ENCODE peak calls at places on chromosomes 12 and 14, in four cellular contexts. F, J, E and H are unnamed samples.

GRCh38 chr14:74841230-74842207 is 34.4 kb downstream of the PROX2 start:
- DNase-seq in F (no peak), J (no peak), E (no peak), H (no peak)

GRCh38 chr12:26090853-26091510 is 33.9 kb downstream of the BHLHE41 start:
- DNase-seq in F (no peak), J (no peak), E (no peak), H (peak; percentile 65)

GRCh38 chr14:100472491-100472890 is 114.7 kb downstream of the BEGAIN start:
- DNase-seq in F (no peak), J (no peak), E (no peak), H (no peak)

GRCh38 chr14:72554994-72555608 is 338.8 kb downstream of the DPF3 start:
- DNase-seq in F (peak; percentile 54), J (no peak), E (no peak), H (no peak)

GRCh38 chr12:6364037-6364360 is 11.4 kb downstream of the SCNN1A start:
- DNase-seq in F (no peak), J (no peak), E (no peak), H (no peak)

GRCh38 chr12:27973487-27973890 is 956 bp upstream of the PTHLH start:
- DNase-seq in F (no peak), J (no peak), E (no peak), H (peak; percentile 90)

GRCh38 chr12:43115441-43116160 is 436.4 kb downstream of the ADAMTS20 start:
- DNase-seq in F (no peak), J (no peak), E (no peak), H (peak; percentile 60)

GRCh38 chr12:43653917-43654316 is 101.9 kb upstream of the ADAMTS20 start:
- DNase-seq in F (no peak), J (no peak), E (no peak), H (no peak)

GRCh38 chr14:21059842-21060589 is 2.4 kb downstream of the RNASE8 start:
- DNase-seq in F (no peak), J (no peak), E (no peak), H (peak; percentile 45)

GRCh38 chr14:87640553-87640952 is 352.4 kb downstream of the GALC start:
- DNase-seq in F (no peak), J (no peak), E (no peak), H (no peak)

GRCh38 chr12:22518067-22518719 is 26.1 kb downstream of the C2CD5 start:
- DNase-seq in F (no peak), J (no peak), E (no peak), H (peak; percentile 90)

GRCh38 chr12:114166360-114166759 is 200.2 kb upstream of the RBM19 start:
- DNase-seq in F (no peak), J (peak; percentile 50), E (no peak), H (no peak)

GRCh38 chr12:9947674-9948073 is 15.5 kb upstream of the CLEC2A start:
- DNase-seq in F (no peak), J (no peak), E (no peak), H (no peak)

GRCh38 chr12:123078531-123079123 is 72.3 kb downstream of the PITPNM2 start:
- DNase-seq in F (no peak), J (no peak), E (no peak), H (no peak)

GRCh38 chr14:95238674-95239313 is 80.9 kb downstream of the CLMN start:
- DNase-seq in F (no peak), J (no peak), E (no peak), H (no peak)

GRCh38 chr14:101788016-101788695 is 26.6 kb downstream of the PPP2R5C start:
- DNase-seq in F (no peak), J (no peak), E (no peak), H (no peak)

GRCh38 chr12:67772276-67773169 is 124.0 kb downstream of the DYRK2 start:
- DNase-seq in F (peak; percentile 66), J (no peak), E (no peak), H (no peak)

GRCh38 chr14:75515631-75515999 is 6.7 kb upstream of the BATF start:
- DNase-seq in F (no peak), J (no peak), E (no peak), H (no peak)

GRCh38 chr12:54593716-54594115 is 5.3 kb upstream of the PPP1R1A start:
- DNase-seq in F (no peak), J (no peak), E (no peak), H (no peak)

GRCh38 chr14:34665785-34666425 is 36.0 kb upstream of the SNX6 start:
- DNase-seq in F (no peak), J (peak; percentile 82), E (no peak), H (peak; percentile 84)

GRCh38 chr12:114439306-114439705 is 33.4 kb upstream of the TBX5 start:
- DNase-seq in F (no peak), J (no peak), E (no peak), H (no peak)

GRCh38 chr12:52127683-52128450 is 48.4 kb downstream of the SMIM41 start:
- DNase-seq in F (no peak), J (no peak), E (no peak), H (no peak)

GRCh38 chr14:36520601-36521525 is 831 bp upstream of the NKX2-1 start:
- DNase-seq in F (no peak), J (no peak), E (no peak), H (no peak)

GRCh38 chr12:20696181-20696580 is 1.0 kb downstream of the SLCO1C1 start:
- DNase-seq in F (peak; percentile 51), J (no peak), E (no peak), H (no peak)

GRCh38 chr12:102406033-102406584 is 74.3 kb downstream of the IGF1 start:
- DNase-seq in F (peak; percentile 69), J (peak; percentile 40), E (no peak), H (peak; percentile 87)

GRCh38 chr14:68633131-68633991 is 159.5 kb downstream of the ZFP36L1 start:
- DNase-seq in F (peak; percentile 80), J (no peak), E (no peak), H (no peak)

GRCh38 chr14:100159865-100160533 is 554 bp upstream of the DEGS2 start:
- DNase-seq in F (no peak), J (no peak), E (no peak), H (peak; percentile 53)

GRCh38 chr12:3014641-3015040 is 55.4 kb downstream of the TEAD4 start:
- DNase-seq in F (no peak), J (no peak), E (no peak), H (no peak)

GRCh38 chr12:6336079-6336858 is 5.6 kb downstream of the TNFRSF1A start:
- DNase-seq in F (peak; percentile 98), J (peak; percentile 99), E (peak; percentile 47), H (peak; percentile 99)

GRCh38 chr14:76516884-76517283 is 140.9 kb downstream of the ESRRB start:
- DNase-seq in F (no peak), J (no peak), E (no peak), H (peak; percentile 84)

GRCh38 chr12:53952871-53953734 is 1.6 kb upstream of the HOXC12 start:
- DNase-seq in F (no peak), J (no peak), E (no peak), H (no peak)

GRCh38 chr12:122088181-122088810 is 9.7 kb downstream of the MLXIP start:
- DNase-seq in F (no peak), J (no peak), E (no peak), H (no peak)

GRCh38 chr12:132389526-132390286 is 60.3 kb upstream of the GALNT9 start:
- DNase-seq in F (no peak), J (no peak), E (no peak), H (no peak)